ENCODE peak calls at places on chromosomes 3 and 15, in nine cellular contexts. U is neural progenitor cell, L is heart left ventricle, N is lower lobe of right lung, J is fibroblast of lung, F is pancreas, B is mammary epithelial cell, C is A549, S is MM.1S. V is an unnamed sample. For H3K4me1, the result is how much of the 10 kb centered on the place peaks cover.

GRCh38 chr3:32423956-32424558 is 32.4 kb downstream of the CMTM7 start:
- DNase-seq in J (no peak), L (no peak), F (no peak), C (no peak), B (no peak), N (no peak), U (no peak), S (no peak), V (no peak)

GRCh38 chr3:184176377-184177330 is 2.0 kb downstream of the AP2M1 start:
- DNase-seq in S (no peak), J (peak), C (peak), U (peak), F (no peak), L (peak), N (peak), B (peak), V (peak)

GRCh38 chr3:12994607-12995388 is 78.4 kb downstream of the IQSEC1 start:
- DNase-seq in S (peak), L (peak), N (peak), F (peak), J (peak), U (peak), B (peak), C (peak), V (peak)

GRCh38 chr15:68494573-68495105 is 62.7 kb upstream of the ITGA11 start:
- DNase-seq in S (no peak), U (no peak), B (no peak), J (no peak), N (no peak), C (no peak), L (no peak), F (no peak), V (no peak)

GRCh38 chr3:48367201-48367600 is 4.8 kb upstream of the FBXW12 start:
- DNase-seq in S (no peak), J (no peak), B (no peak), N (no peak), C (no peak), U (no peak), F (peak), L (no peak), V (peak)

GRCh38 chr3:149726716-149727407 is 25.4 kb downstream of the COMMD2 start:
- DNase-seq in N (no peak), C (no peak), F (no peak), S (no peak), J (no peak), L (no peak), U (no peak), B (peak), V (no peak)

GRCh38 chr15:90211440-90212168 is 10.5 kb downstream of the SEMA4B start:
- DNase-seq in F (peak), U (no peak), L (no peak), S (no peak), N (no peak), J (peak), B (peak), C (peak), V (no peak)

GRCh38 chr3:53939081-53939582 is 47.5 kb upstream of the SELENOK start:
- DNase-seq in S (no peak), N (no peak), J (no peak), C (no peak), L (no peak), U (peak), B (no peak), F (no peak), V (no peak)

GRCh38 chr3:155070316-155070715 is 9.8 kb upstream of the MME start:
- DNase-seq in J (peak), C (no peak), S (no peak), F (no peak), L (no peak), N (no peak), B (no peak), U (no peak), V (no peak)

GRCh38 chr15:79474252-79474651 is 42.1 kb downstream of the MINAR1 start:
- DNase-seq in J (peak), N (no peak), L (no peak), F (no peak), B (peak), S (no peak), C (no peak), U (no peak), V (no peak)

DNA sequence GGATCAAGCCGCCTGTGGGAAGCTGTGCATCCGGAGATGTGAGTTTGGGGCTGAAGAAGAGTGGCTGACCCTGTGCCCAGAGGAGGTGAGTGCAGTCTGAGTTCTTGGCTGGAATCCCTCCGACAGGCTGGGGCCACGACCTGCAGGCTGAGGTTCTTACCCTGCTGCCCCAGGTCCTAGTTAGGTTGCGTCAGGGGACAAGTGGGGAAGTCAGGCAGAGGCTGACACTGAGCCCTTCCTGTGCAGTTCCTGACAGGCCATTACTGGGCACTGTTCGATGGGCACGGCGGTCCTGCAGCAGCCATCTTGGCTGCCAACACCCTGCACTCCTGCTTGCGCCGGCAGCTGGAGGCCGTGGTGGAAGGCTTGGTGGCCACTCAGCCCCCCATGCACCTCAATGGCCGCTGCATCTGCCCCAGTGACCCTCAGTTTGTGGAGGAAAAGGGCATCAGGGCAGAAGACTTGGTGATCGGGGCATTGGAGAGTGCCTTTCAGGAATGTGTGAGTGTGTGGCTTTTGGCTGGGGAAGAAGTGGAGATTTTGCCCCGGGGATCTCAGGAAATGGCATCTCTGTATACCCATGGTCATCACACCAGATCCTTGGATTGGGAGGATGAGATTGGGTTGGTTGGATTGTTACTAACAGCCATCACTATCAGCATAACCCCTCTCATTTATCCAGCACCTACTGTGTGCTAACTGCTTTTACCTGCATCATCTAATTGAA is 1.3 kb downstream of the PPM1M start:
- DNase-seq in U (no peak), F (no peak), L (peak), J (no peak), S (no peak), C (no peak), B (no peak), N (peak), V (no peak)
- H3K4me1 ChIP-seq in U (under half), F (under half), L (under half), J (under half), S (under half), C (under half), B (under half), N (under half), V (under half)

DNA sequence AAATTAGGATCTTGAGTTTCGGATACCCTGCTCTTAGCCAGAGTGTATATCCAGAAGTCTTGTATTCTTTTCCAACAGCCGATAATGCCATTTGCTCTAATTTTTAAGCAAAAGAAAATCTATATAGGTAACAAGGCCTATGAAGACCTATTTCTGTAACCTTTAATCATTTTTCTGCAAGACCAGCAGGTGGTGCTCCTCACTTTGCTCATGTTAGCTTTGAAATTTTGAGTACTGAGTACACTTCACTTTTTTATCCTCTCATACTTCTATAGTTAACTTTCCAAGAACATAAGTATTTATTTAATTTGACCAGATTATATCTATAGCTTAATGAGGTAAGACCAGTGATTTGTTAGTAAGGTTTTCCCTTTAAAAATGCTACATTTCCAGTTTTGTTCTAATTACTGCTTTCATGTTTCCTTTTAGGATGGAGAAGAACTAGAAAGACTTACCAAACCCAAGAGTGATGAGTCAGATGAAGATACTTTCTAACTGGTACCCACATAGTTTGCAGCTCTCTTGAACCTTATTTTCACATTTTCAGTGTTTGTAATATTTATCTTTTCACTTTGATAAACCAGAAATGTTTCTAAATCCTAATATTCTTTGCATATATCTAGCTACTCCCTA is 20.5 kb downstream of the SLC35A5 start:
- DNase-seq in S (peak), J (peak), F (no peak), N (no peak), C (peak), L (no peak), U (peak), B (peak), V (no peak)
- TF ChIP-seq CTCF in S (peak), J (peak), F (no peak), N (peak), C (peak), L (peak), U (peak), B (peak), V (peak)

DNA sequence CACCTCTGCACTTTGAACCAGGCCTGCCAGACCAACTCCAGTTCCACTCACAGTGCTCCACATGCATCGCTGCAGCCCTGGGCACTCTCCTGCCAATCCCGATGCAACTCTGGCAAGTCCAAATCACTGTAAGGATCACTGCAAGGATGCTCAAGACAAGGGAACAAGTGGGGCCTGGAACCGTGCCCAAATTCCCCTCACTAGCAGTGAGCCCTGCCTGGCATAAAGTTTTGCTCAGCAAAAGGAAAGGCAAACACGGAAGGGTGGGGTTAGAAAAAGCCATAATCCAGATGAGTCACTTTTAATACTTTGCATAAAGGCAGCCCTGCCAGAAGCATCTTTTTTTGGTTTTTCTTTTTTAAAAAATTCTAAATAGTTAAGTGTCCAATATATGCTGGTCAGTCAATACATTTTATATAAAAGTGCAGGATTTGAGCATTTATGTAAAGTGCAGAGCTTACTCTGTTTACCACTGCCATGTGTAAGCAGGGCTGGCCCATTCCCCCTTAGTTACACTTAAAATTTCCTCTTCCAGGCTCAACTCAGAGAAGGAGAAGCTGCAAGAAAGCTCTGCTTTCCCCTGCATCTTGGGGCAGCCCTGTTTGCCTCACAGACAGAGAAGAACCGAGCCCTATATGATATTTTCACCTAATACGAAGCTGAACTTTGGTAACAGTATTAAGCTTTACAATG is 102.2 kb downstream of the CD47 start:
- DNase-seq in B (peak), J (peak), F (peak), C (peak), S (no peak), N (peak), U (no peak), L (no peak), V (peak)
- H3K4me1 ChIP-seq in B (under half), J (under half), F (under half), C (under half), S (under half), N (half or more), U (under half), L (under half), V (under half)

GRCh38 chr3:27281671-27282150 is 87.5 kb downstream of the NEK10 start:
- DNase-seq in N (no peak), F (no peak), B (no peak), C (no peak), U (no peak), L (no peak), J (no peak), S (no peak), V (no peak)

GRCh38 chr3:27290760-27291159 is 78.4 kb downstream of the NEK10 start:
- DNase-seq in L (no peak), B (no peak), J (peak), F (no peak), S (no peak), C (no peak), U (no peak), N (no peak), V (no peak)

GRCh38 chr3:27289769-27290413 is 79.3 kb downstream of the NEK10 start:
- DNase-seq in N (no peak), F (no peak), J (peak), U (no peak), S (no peak), L (no peak), B (no peak), C (no peak), V (no peak)

GRCh38 chr3:27285668-27286067 is 83.5 kb downstream of the NEK10 start:
- DNase-seq in L (no peak), U (no peak), C (no peak), J (no peak), F (no peak), B (no peak), S (no peak), N (no peak), V (no peak)

GRCh38 chr3:27287052-27287451 is 82.1 kb downstream of the NEK10 start:
- DNase-seq in C (no peak), U (no peak), N (no peak), F (no peak), S (no peak), J (no peak), B (no peak), L (no peak), V (no peak)
- TF ChIP-seq CTCF in C (no peak), U (no peak), N (no peak), F (no peak), S (no peak), J (no peak), B (no peak), L (no peak), V (no peak)

DNA sequence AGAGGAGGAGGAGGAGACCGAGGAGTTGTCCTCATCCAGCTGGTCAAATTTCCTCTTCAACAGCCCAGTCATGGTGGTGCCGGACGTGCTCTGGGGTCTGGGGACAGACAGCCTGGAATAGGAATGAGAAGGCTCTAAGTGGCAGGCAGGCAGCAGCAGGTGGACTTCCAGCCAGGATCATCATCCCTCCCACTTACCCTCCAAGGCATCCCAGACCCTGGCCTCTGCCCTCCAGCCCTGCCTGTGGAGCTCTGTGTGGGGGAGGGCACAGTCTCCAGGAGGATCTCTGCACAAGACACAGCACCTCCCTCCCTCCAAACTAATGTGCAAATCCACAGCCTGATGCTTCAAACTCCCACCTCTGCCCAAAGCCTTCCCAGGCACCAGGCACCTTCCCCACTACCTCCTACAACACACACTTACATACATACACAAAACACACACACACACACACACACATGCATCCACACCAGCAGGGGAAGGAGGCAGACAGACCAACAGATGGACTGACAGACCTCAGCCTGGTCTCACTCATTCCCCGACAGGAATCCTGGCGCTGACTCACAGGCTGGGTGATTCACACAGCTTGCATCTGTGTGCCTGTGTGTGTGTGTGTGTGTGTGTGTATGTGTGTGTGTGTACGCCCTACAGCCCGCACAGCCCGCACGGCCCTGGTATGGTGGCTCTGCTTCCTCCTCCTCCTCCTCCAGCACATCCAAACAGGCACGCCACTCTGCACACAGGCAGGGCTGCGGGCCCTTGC is 6.6 kb downstream of the CSRNP1 start:
- DNase-seq in U (no peak), F (peak), C (peak), S (no peak), N (peak), B (peak), L (peak), J (peak), V (peak)
- H3K4me1 ChIP-seq in U (under half), F (half or more), C (half or more), S (under half), N (half or more), B (half or more), L (half or more), J (half or more), V (half or more)

GRCh38 chr3:174862101-174862500 is 3.0 kb downstream of the NAALADL2 start:
- DNase-seq in F (no peak), B (peak), C (peak), U (peak), L (no peak), N (no peak), S (no peak), J (no peak), V (no peak)
- TF ChIP-seq CTCF in F (no peak), B (peak), C (peak), U (peak), L (no peak), N (peak), S (peak), J (no peak), V (peak)

V was measured in heart right ventricle.